ENCODE peak calls at places on chromosomes 11 and 22, in six cellular contexts. F is activated CD4-positive, alpha-beta T cell treated with anti-CD3 and anti-CD28 coated beads for 4 hours; G is stimulated activated naive CD4-positive, alpha-beta T cell; Y is midbrain; N is ovary; S is fibroblast of lung. D is an unnamed sample.

GRCh38 chr22:36073476-36073875 is 44.9 kb upstream of the RBFOX2 start:
- DNase-seq in Y (no peak), N (no peak), G (no peak), F (no peak), S (peak; percentile 76), D (no peak)

GRCh38 chr11:46181387-46181786 is 60.1 kb upstream of the PHF21A start:
- DNase-seq in Y (no peak), S (no peak), N (no peak), F (no peak), G (no peak), D (no peak)

GRCh38 chr11:118142081-118142480 is 10.5 kb downstream of the SCN4B start:
- DNase-seq in F (no peak), S (no peak), N (no peak), Y (no peak), G (no peak), D (no peak)

GRCh38 chr22:34395370-34395769 is 475.1 kb upstream of the LARGE1 start:
- DNase-seq in G (no peak), Y (no peak), N (no peak), F (no peak), S (no peak), D (no peak)

GRCh38 chr22:23127788-23128187 is 14.0 kb downstream of the RSPH14 start:
- DNase-seq in S (no peak), G (no peak), Y (no peak), N (no peak), F (no peak), D (no peak)

GRCh38 chr22:40031766-40032470 is 37.2 kb downstream of the FAM83F start:
- DNase-seq in Y (no peak), G (no peak), S (no peak), N (no peak), F (no peak), D (no peak)

GRCh38 chr11:134207538-134208239 is 16.1 kb downstream of the NCAPD3 start:
- DNase-seq in Y (no peak), G (peak; percentile 26), N (peak; percentile 35), S (no peak), F (peak; percentile 63), D (no peak)

GRCh38 chr11:16607675-16608644 is 130.5 kb upstream of the C11orf58 start:
- DNase-seq in F (no peak), S (peak; percentile 78), Y (peak; percentile 50), G (no peak), N (peak; percentile 62), D (no peak)

GRCh38 chr11:66288138-66288865 is 641 bp downstream of the YIF1A start:
- DNase-seq in N (peak; percentile 49), Y (no peak), G (no peak), S (no peak), F (peak; percentile 28), D (peak; percentile 49)